ENCODE peak calls at places on chromosomes 16 and 17, in four cellular contexts. Y is stomach; P is CD8-positive, alpha-beta T cell; U is prostate gland. N is an unnamed sample. For H3K27me3, the result is how much of the 10 kb centered on the place peaks cover.

GRCh38 chr17:73901661-73902415 is 257.6 kb upstream of the SDK2 start:
- DNase-seq in U (peak), P (peak), Y (peak), N (peak)

GRCh38 chr17:18920911-18921441 is 31.0 kb upstream of the SLC5A10 start:
- DNase-seq in Y (no peak), U (no peak), P (no peak), N (no peak)

GRCh38 chr17:82407255-82407654 is 10.9 kb upstream of the HEXD start:
- DNase-seq in Y (peak), P (no peak), U (no peak), N (no peak)

GRCh38 chr17:5686246-5686645 is 101.9 kb upstream of the NLRP1 start:
- DNase-seq in U (no peak), Y (no peak), P (no peak), N (no peak)

GRCh38 chr16:65769055-65769465 is 597.4 kb upstream of the CDH5 start:
- DNase-seq in P (no peak), U (no peak), Y (no peak), N (no peak)

GRCh38 chr16:31869511-31870201 is 4.0 kb upstream of the ZNF267 start:
- DNase-seq in U (no peak), P (peak), Y (no peak), N (peak)

GRCh38 chr17:44176257-44176656 is 5.8 kb downstream of the ASB16 start:
- DNase-seq in Y (no peak), P (no peak), U (no peak), N (no peak)

GRCh38 chr17:60773552-60773951 is 95.9 kb downstream of the BCAS3 start:
- DNase-seq in U (no peak), P (no peak), Y (no peak), N (no peak)

GRCh38 chr17:43755389-43755875 is 3.2 kb downstream of the SOST start:
- DNase-seq in U (no peak), Y (no peak), P (no peak), N (no peak)

GRCh38 chr17:74800531-74800930 is 24.4 kb upstream of the NAT9 start:
- DNase-seq in P (no peak), Y (no peak), U (no peak), N (no peak)

GRCh38 chr16:19166500-19166899 is 1.5 kb upstream of the SYT17 start:
- DNase-seq in P (no peak), U (no peak), Y (no peak), N (peak)

GRCh38 chr16:19168173-19169080 is at the start of gene SYT17:
- DNase-seq in Y (peak), U (peak), P (no peak), N (peak)

GRCh38 chr16:19167710-19168172 is 299 bp upstream of the SYT17 start:
- DNase-seq in U (peak), P (no peak), Y (peak), N (peak)

GRCh38 chr16:19170043-19170655 is 2.1 kb downstream of the SYT17 start:
- DNase-seq in Y (no peak), P (no peak), U (no peak), N (no peak)

DNA sequence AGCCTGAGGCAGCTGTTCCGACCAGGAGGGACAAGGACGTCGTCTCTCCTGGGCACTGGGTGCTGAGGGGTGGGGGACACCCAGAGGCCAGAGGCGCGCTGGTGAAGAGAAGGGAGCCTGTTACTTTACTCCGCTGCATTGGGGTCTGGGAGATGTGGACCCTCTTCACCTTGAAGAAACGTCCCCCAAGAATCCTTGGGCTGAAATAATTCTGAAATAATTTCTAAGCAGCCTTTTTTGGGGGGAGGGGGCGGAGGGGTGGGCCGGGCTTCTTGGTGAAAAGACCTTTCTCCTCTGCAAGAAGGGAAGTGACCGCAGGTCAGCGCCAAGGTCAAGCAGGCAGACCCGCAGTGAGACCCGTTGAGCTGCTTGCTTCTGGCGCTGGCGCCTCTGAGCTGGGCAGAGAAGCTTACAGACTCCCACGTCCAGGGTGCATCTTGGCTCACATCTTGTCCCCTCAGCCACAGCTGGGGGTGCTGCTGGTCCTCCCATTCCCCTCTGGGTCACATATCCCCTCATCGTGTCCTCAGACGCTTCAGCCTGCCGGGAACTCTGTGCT is 1.1 kb downstream of the SYT17 start:
- DNase-seq in P (no peak), U (no peak), Y (no peak), N (no peak)
- H3K4me3 ChIP-seq in P (no peak), U (peak), Y (peak), N (peak)

GRCh38 chr16:86661715-86662114 is 83.4 kb downstream of the FOXL1 start:
- DNase-seq in Y (no peak), P (no peak), U (no peak), N (no peak)
- H3K27ac ChIP-seq in Y (no peak), P (no peak), U (no peak), N (no peak)

DNA sequence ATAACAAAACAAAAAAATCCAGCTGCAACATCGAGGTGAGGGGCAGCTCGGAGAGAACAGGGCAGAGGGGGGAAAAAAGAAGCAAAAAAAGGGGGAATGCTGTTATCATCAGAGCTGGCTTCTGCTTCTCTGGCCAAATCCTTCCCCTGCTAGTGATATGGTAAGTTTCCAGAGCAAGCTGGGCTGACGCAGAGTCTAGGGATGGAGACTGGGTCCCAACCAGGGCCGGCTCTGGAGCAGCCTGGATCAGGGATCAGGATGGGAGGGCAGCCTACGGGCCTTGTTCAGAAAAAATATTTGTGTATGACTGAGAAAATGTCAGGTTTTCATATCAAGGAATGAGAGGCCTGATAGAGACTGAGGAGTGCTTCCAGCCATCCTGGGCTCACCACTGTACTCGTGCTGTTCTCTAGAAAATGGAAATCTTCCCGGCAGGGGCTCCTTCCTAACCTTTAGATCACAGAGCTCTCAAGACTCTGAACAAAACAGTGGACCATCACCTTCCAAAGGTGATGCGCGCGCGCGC is 726 bp upstream of the C1QTNF1 start:
- DNase-seq in P (no peak), Y (no peak), U (no peak), N (peak)
- H3K27me3 ChIP-seq in P (under half), Y (half or more), U (under half), N (under half)

DNA sequence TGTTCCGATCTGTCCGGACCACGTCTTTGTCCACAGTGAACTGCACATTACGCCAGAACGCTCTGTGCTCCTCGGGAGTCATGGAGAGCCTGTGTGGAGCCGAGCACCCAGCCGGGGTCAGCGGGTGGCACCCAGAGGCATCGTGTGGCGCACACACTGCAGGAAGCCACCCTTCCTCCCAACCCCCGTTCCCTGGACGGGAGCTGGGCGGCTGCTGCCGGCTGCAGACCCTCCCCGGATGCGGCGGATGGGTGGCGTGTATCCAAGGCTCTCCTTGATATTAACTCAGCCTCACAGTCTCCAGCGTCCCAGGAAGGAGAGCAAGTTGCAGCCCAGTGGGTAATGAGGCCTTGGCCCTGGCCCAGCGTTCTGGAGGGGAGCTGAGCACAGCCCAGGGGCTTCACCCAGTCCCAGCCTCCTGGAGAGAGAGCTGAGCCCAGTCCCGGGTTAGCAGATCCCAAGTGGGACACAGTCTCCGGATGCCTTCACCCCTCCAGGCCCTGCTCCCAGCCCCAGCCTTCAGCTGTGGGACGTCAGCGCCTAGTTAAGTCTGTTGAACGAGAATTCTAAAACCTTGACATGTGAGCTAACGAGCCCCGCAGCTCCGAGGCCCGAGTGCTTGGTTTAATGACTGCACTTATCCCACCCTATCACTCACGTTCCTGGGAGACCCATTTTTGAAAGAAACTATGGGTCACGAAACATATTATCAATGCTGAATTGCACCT is 86.6 kb downstream of the TBC1D16 start:
- DNase-seq in Y (no peak), U (no peak), P (no peak), N (peak)
- H3K4me3 ChIP-seq in Y (no peak), U (no peak), P (no peak), N (no peak)

GRCh38 chr17:65473985-65474384 is 87.5 kb downstream of the AXIN2 start:
- DNase-seq in U (no peak), Y (no peak), P (no peak), N (no peak)

GRCh38 chr17:65468321-65468720 is 93.1 kb downstream of the AXIN2 start:
- DNase-seq in Y (no peak), U (no peak), P (no peak), N (no peak)

GRCh38 chr17:65473363-65473762 is 88.1 kb downstream of the AXIN2 start:
- DNase-seq in U (no peak), P (no peak), Y (no peak), N (no peak)

GRCh38 chr17:65474658-65475057 is 86.8 kb downstream of the AXIN2 start:
- DNase-seq in P (no peak), U (no peak), Y (no peak), N (no peak)

GRCh38 chr17:65472602-65473001 is 88.8 kb downstream of the AXIN2 start:
- DNase-seq in Y (no peak), P (no peak), U (no peak), N (peak)
- H3K27ac ChIP-seq in Y (peak), P (no peak), U (no peak), N (peak)

GRCh38 chr16:71406724-71407123 is 35.1 kb downstream of the TLE7 start:
- DNase-seq in P (no peak), U (no peak), Y (no peak), N (no peak)
- H3K27me3 ChIP-seq in P (under half), U (under half), Y (half or more), N (under half)

GRCh38 chr17:72239548-72239947 is 118.7 kb downstream of the SOX9 start:
- DNase-seq in P (no peak), Y (no peak), U (no peak), N (no peak)
- H3K4me3 ChIP-seq in P (no peak), Y (no peak), U (no peak), N (no peak)